ENCODE peak calls at places on chromosomes 3 and 15, in seven cellular contexts. Y is activated T-helper 2 cell treated with anti-CD3 and anti-CD28 coated beads, Interferon-gamma antibody, Interleukin-2, Interleukin-4, amounts not matched to agents 10 μg/mL and 5 μg/mL and 100 μg/mL, durations not matched to agents 14 hours and 24 hours and 36 hours; S is putamen; I is ELF-1; J is neural progenitor cell; U is T-helper 2 cell; A is pancreas. H is an unnamed sample.

GRCh38 chr3:38549486-38549885 is 53.3 kb downstream of the EXOG start:
- DNase-seq in Y (no peak), S (no peak), I (no peak), J (no peak), U (no peak), A (no peak), H (no peak)

GRCh38 chr15:69755571-69756310 is 303.1 kb downstream of the RPLP1 start:
- DNase-seq in Y (peak), S (no peak), I (no peak), J (no peak), U (peak), A (no peak), H (peak)

GRCh38 chr3:69896095-69896494 is 103.4 kb upstream of the SAMMSON start:
- DNase-seq in Y (no peak), S (no peak), I (no peak), J (no peak), U (no peak), A (no peak), H (no peak)

GRCh38 chr3:50617911-50618481 is 1.0 kb downstream of the MAPKAPK3 start:
- DNase-seq in Y (no peak), S (no peak), I (no peak), J (no peak), U (no peak), A (no peak), H (no peak)

GRCh38 chr3:30655187-30655812 is 48.9 kb downstream of the TGFBR2 start:
- DNase-seq in Y (peak), S (no peak), I (no peak), J (no peak), U (peak), A (no peak), H (no peak)

GRCh38 chr3:119944091-119944490 is 150.2 kb downstream of the GSK3B start:
- DNase-seq in Y (no peak), S (no peak), I (no peak), J (no peak), U (no peak), A (no peak), H (no peak)

GRCh38 chr3:123409443-123410148 is 39.3 kb downstream of the ADCY5 start:
- DNase-seq in Y (no peak), S (no peak), I (no peak), J (no peak), U (no peak), A (peak), H (no peak)

GRCh38 chr3:72405943-72406585 is 442.2 kb downstream of the SHQ1 start:
- DNase-seq in Y (no peak), S (peak), I (no peak), J (no peak), U (no peak), A (no peak), H (no peak)

GRCh38 chr3:127671523-127672428 is 976 bp upstream of the ABTB1 start:
- DNase-seq in Y (no peak), S (no peak), I (no peak), J (peak), U (no peak), A (no peak), H (no peak)

GRCh38 chr3:176430244-176430893 is 766.9 kb downstream of the TBL1XR1 start:
- DNase-seq in Y (no peak), S (peak), I (no peak), J (peak), U (no peak), A (no peak), H (no peak)

GRCh38 chr15:25169318-25169717 is 214.5 kb downstream of the SNRPN start:
- DNase-seq in Y (peak), S (no peak), I (no peak), J (no peak), U (no peak), A (peak), H (no peak)

GRCh38 chr3:29447946-29448632 is 167.2 kb downstream of the RBMS3 start:
- DNase-seq in Y (no peak), S (peak), I (no peak), J (peak), U (no peak), A (no peak), H (no peak)

GRCh38 chr3:713225-713624 is 379.6 kb upstream of the CNTN6 start:
- DNase-seq in Y (no peak), S (no peak), I (no peak), J (no peak), U (no peak), A (no peak), H (no peak)

GRCh38 chr15:94186770-94187331 is 44.5 kb upstream of the MCTP2 start:
- DNase-seq in Y (no peak), S (no peak), I (peak), J (no peak), U (no peak), A (no peak), H (no peak)